ENCODE peak calls at places on chromosome 20, in five cellular contexts. L is AG04450, T is foreskin fibroblast, A is IMR-90, B is lung. D is an unnamed sample.

GRCh38 chr20:33710681-33711445 is 9.2 kb downstream of the PXMP4 start:
- DNase-seq in B (no peak), L (no peak), T (no peak), A (no peak), D (no peak)

GRCh38 chr20:39424923-39425678 is 463.0 kb downstream of the DHX35 start:
- DNase-seq in A (no peak), B (no peak), L (no peak), T (no peak), D (no peak)

GRCh38 chr20:10806539-10806938 is 132.7 kb upstream of the JAG1 start:
- DNase-seq in L (no peak), T (peak; percentile 3), A (no peak), B (no peak), D (no peak)

GRCh38 chr20:31821427-31821826 is 2.3 kb downstream of the MYLK2 start:
- DNase-seq in L (no peak), A (no peak), B (no peak), T (no peak), D (no peak)

GRCh38 chr20:10536531-10536930 is 101.4 kb downstream of the SLX4IP start:
- DNase-seq in A (peak; percentile 68), B (peak; percentile 40), T (peak; percentile 52), L (no peak), D (peak; percentile 31)

GRCh38 chr20:19995220-19995863 is 21.8 kb upstream of the NAA20 start:
- DNase-seq in T (peak; percentile 82), B (no peak), L (no peak), A (peak; percentile 64), D (peak; percentile 74)

GRCh38 chr20:19283503-19283902 is 71.1 kb downstream of the SLC24A3 start:
- DNase-seq in T (no peak), B (no peak), L (no peak), A (no peak), D (no peak)

GRCh38 chr20:53270792-53271375 is 298.7 kb downstream of the TSHZ2 start:
- DNase-seq in T (no peak), A (no peak), L (no peak), B (no peak), D (no peak)

GRCh38 chr20:34220581-34220980 is 20.6 kb upstream of the ASIP start:
- DNase-seq in T (peak; percentile 56), L (no peak), B (no peak), A (peak; percentile 28), D (peak; percentile 62)

GRCh38 chr20:46210672-46211330 is 92.7 kb downstream of the CD40 start:
- DNase-seq in A (no peak), B (no peak), L (no peak), T (no peak), D (no peak)

GRCh38 chr20:63434599-63435378 is 37.7 kb downstream of the KCNQ2 start:
- DNase-seq in A (peak; percentile 18), L (no peak), T (peak; percentile 82), B (peak; percentile 57), D (peak; percentile 13)

GRCh38 chr20:63432577-63433061 is 39.8 kb downstream of the KCNQ2 start:
- DNase-seq in L (no peak), T (no peak), A (no peak), B (no peak), D (no peak)

GRCh38 chr20:63435552-63435951 is 36.9 kb downstream of the KCNQ2 start:
- DNase-seq in L (no peak), B (no peak), T (peak; percentile 23), A (peak; percentile 3), D (no peak)

GRCh38 chr20:63433351-63433750 is 39.1 kb downstream of the KCNQ2 start:
- DNase-seq in B (no peak), T (no peak), L (no peak), A (no peak), D (no peak)

GRCh38 chr20:63433756-63434531 is 38.5 kb downstream of the KCNQ2 start:
- DNase-seq in B (no peak), L (no peak), T (no peak), A (no peak), D (no peak)
- H3K4me3 ChIP-seq in B (no peak overlapping the region), L (no peak overlapping the region), T (no peak overlapping the region), A (no peak overlapping the region), D (no peak overlapping the region)

GRCh38 chr20:51447765-51448148 is 94.8 kb downstream of the NFATC2 start:
- DNase-seq in T (no peak), L (no peak), B (no peak), A (no peak), D (no peak)
- TF ChIP-seq CTCF in T (no peak), L (no peak), B (no peak), A (no peak), D (no peak)

GRCh38 chr20:36460648-36461599 is 80.4 kb upstream of the MYL9 start:
- DNase-seq in A (peak; percentile 84), L (peak; percentile 71), B (peak; percentile 92), T (peak; percentile 97), D (peak; percentile 93)

GRCh38 chr20:36465109-36466080 is 75.9 kb upstream of the MYL9 start:
- DNase-seq in T (peak; percentile 96), A (peak; percentile 88), L (peak; percentile 29), B (no peak), D (peak; percentile 91)

GRCh38 chr20:36461600-36462439 is 79.5 kb upstream of the MYL9 start:
- DNase-seq in T (peak; percentile 78), B (peak; percentile 55), A (peak; percentile 42), L (no peak), D (no peak)

GRCh38 chr20:36462440-36463211 is 78.7 kb upstream of the MYL9 start:
- DNase-seq in L (no peak), T (peak; percentile 86), A (peak; percentile 60), B (no peak), D (peak; percentile 42)

DNA sequence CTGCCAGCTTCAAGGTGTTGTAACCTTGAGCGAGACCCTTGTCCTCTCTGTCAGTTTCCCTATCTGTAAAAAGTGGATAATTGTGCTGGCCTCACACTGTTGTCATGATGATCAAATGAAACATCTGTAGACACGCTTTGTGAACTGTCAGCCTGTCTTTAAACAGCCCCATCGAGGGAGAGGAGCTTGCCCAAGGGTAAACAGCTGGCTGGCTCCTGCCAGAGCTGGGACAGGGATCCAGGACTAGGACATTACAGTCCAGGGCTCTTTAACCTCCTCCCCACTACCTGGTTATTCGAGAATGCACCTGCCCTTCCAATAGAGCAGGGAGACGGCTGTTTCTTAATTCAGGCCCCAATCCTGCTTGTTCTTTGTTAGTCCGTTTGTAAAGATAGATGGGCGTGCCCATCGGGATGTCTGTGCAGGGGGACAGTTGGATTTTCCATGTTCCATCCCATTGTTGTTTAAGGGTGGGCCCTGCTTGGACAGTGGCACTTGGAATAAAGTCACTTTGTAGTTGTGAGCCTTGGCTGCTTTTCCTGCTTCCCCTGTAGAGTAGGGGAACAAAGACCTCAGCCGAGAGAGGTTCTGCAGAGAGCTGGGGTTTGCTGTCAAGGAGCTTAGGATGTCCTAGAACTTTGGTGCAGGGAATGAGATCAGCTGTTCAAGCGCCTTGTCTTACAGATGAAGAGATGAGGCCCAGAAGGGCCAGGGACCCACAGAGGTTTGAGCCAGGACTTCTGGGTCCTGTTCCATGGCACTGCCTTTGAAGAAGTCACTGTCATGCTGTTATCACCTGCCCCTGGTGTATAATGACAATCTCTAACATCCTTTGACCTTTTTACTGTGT is 77.9 kb upstream of the MYL9 start:
- DNase-seq in A (no peak), T (no peak), L (no peak), B (no peak), D (no peak)
- H3K4me3 ChIP-seq in A (peak overlapping the region; percentile 82), T (peak overlapping the region; percentile 97), L (peak overlapping the region; percentile 92), B (peak overlapping the region; percentile 59), D (peak overlapping the region; percentile 97)

GRCh38 chr20:44942264-44942973 is 17.8 kb downstream of the TOMM34 start:
- DNase-seq in A (no peak), B (no peak), T (peak; percentile 15), L (no peak), D (no peak)

GRCh38 chr20:44945261-44945660 is 14.9 kb downstream of the TOMM34 start:
- DNase-seq in B (no peak), T (no peak), A (no peak), L (no peak), D (no peak)

GRCh38 chr20:44938637-44939036 is 21.6 kb downstream of the TOMM34 start:
- DNase-seq in A (no peak), L (no peak), B (no peak), T (peak; percentile 74), D (no peak)

GRCh38 chr20:44943828-44944227 is 16.4 kb downstream of the TOMM34 start:
- DNase-seq in B (no peak), L (no peak), A (no peak), T (no peak), D (no peak)

DNA sequence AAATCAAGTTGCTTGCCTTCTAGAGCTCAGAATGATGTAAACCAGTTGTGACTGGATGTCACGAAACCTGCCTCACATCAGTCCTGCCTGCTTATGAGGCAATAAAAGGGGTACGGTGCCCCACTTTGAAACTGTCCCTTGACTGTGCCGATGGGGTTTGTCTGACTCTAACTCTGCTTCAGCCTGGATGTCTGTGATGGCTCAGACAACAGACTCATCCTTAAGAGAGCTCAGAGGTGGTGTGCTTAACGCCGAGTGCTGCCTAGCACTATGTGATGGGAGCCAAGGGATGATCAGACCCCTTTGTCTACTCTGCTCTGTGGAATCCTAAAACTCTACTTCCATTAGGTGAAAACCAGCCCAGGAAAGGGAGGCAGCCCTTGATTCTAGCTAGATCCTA is 18.9 kb downstream of the TOMM34 start:
- DNase-seq in T (peak; percentile 43), L (no peak), B (no peak), A (no peak), D (no peak)
- TF ChIP-seq CTCF in T (no peak), L (no peak), B (no peak), A (no peak), D (no peak)